ENCODE peak calls at places on chromosomes 13 and 19, in seven cellular contexts. One of them, this sample, is unnamed.

GRCh38 chr19:57903298-57904174 is 12.9 kb downstream of the ZNF417 start:
- DNase-seq in thoracic aorta: no peak
- DNase-seq in heart left ventricle: no peak
- DNase-seq in WTC11: no peak
- DNase-seq in cardiac muscle cell: peak; percentile 75
- DNase-seq in adrenal gland: no peak
- DNase-seq in tibial nerve: no peak
- DNase-seq in this sample: no peak

GRCh38 chr13:73421310-73421912 is 362.6 kb downstream of the KLF5 start:
- DNase-seq in tibial nerve: no peak
- DNase-seq in thoracic aorta: no peak
- DNase-seq in heart left ventricle: no peak
- DNase-seq in cardiac muscle cell: no peak
- DNase-seq in WTC11: no peak
- DNase-seq in adrenal gland: no peak
- DNase-seq in this sample: no peak

GRCh38 chr19:52665529-52665928 is 27.4 kb upstream of the ZNF83 start:
- DNase-seq in heart left ventricle: no peak
- DNase-seq in cardiac muscle cell: no peak
- DNase-seq in thoracic aorta: no peak
- DNase-seq in adrenal gland: no peak
- DNase-seq in WTC11: no peak
- DNase-seq in tibial nerve: no peak
- DNase-seq in this sample: no peak

GRCh38 chr19:37867831-37868230 is 38.6 kb downstream of the WDR87 start:
- DNase-seq in thoracic aorta: no peak
- DNase-seq in heart left ventricle: no peak
- DNase-seq in tibial nerve: no peak
- DNase-seq in WTC11: no peak
- DNase-seq in cardiac muscle cell: peak; percentile 20
- DNase-seq in adrenal gland: no peak
- DNase-seq in this sample: no peak

GRCh38 chr13:85900521-85900920 is 101.3 kb upstream of the SLITRK6 start:
- DNase-seq in cardiac muscle cell: no peak
- DNase-seq in tibial nerve: no peak
- DNase-seq in thoracic aorta: no peak
- DNase-seq in WTC11: no peak
- DNase-seq in heart left ventricle: no peak
- DNase-seq in adrenal gland: no peak
- DNase-seq in this sample: no peak

GRCh38 chr13:40139896-40140520 is 484.5 kb downstream of the COG6 start:
- DNase-seq in cardiac muscle cell: peak; percentile 51
- DNase-seq in WTC11: no peak
- DNase-seq in tibial nerve: no peak
- DNase-seq in thoracic aorta: no peak
- DNase-seq in adrenal gland: no peak
- DNase-seq in heart left ventricle: no peak
- DNase-seq in this sample: no peak

GRCh38 chr19:29547361-29547960 is 21.7 kb downstream of the VSTM2B start:
- DNase-seq in cardiac muscle cell: no peak
- DNase-seq in WTC11: no peak
- DNase-seq in adrenal gland: no peak
- DNase-seq in thoracic aorta: no peak
- DNase-seq in heart left ventricle: no peak
- DNase-seq in tibial nerve: no peak
- DNase-seq in this sample: no peak

GRCh38 chr19:36973021-36973843 is 57.1 kb downstream of the ZNF568 start:
- DNase-seq in tibial nerve: peak; percentile 51
- DNase-seq in cardiac muscle cell: peak; percentile 87
- DNase-seq in adrenal gland: peak; percentile 88
- DNase-seq in WTC11: peak; percentile 90
- DNase-seq in heart left ventricle: peak; percentile 88
- DNase-seq in thoracic aorta: peak; percentile 44
- DNase-seq in this sample: peak; percentile 78

GRCh38 chr13:67077132-67077531 is 153.0 kb downstream of the PCDH9 start:
- DNase-seq in cardiac muscle cell: no peak
- DNase-seq in WTC11: no peak
- DNase-seq in thoracic aorta: no peak
- DNase-seq in tibial nerve: no peak
- DNase-seq in adrenal gland: no peak
- DNase-seq in heart left ventricle: no peak
- DNase-seq in this sample: no peak

GRCh38 chr13:101267656-101268055 is 148.7 kb downstream of the NALCN start:
- DNase-seq in thoracic aorta: no peak
- DNase-seq in WTC11: no peak
- DNase-seq in adrenal gland: no peak
- DNase-seq in heart left ventricle: no peak
- DNase-seq in tibial nerve: no peak
- DNase-seq in cardiac muscle cell: no peak
- DNase-seq in this sample: no peak

GRCh38 chr13:53150568-53150967 is 122.0 kb downstream of the OLFM4 start:
- DNase-seq in tibial nerve: no peak
- DNase-seq in thoracic aorta: no peak
- DNase-seq in adrenal gland: no peak
- DNase-seq in WTC11: no peak
- DNase-seq in cardiac muscle cell: no peak
- DNase-seq in heart left ventricle: no peak
- DNase-seq in this sample: no peak

GRCh38 chr13:48222358-48223015 is 10.5 kb upstream of the ITM2B start:
- DNase-seq in thoracic aorta: no peak
- DNase-seq in adrenal gland: peak; percentile 36
- DNase-seq in tibial nerve: peak; percentile 37
- DNase-seq in WTC11: no peak
- DNase-seq in cardiac muscle cell: peak; percentile 81
- DNase-seq in heart left ventricle: peak; percentile 25
- DNase-seq in this sample: no peak

GRCh38 chr13:43478178-43478577 is 308.6 kb downstream of the ENOX1 start:
- DNase-seq in WTC11: no peak
- DNase-seq in heart left ventricle: no peak
- DNase-seq in thoracic aorta: no peak
- DNase-seq in cardiac muscle cell: no peak
- DNase-seq in tibial nerve: no peak
- DNase-seq in adrenal gland: no peak
- DNase-seq in this sample: no peak

GRCh38 chr13:62038214-62038613 is 622.6 kb upstream of the PCDH20 start:
- DNase-seq in adrenal gland: no peak
- DNase-seq in cardiac muscle cell: no peak
- DNase-seq in heart left ventricle: no peak
- DNase-seq in WTC11: no peak
- DNase-seq in thoracic aorta: no peak
- DNase-seq in tibial nerve: no peak
- DNase-seq in this sample: no peak

GRCh38 chr19:6087074-6087506 is 23.2 kb downstream of the RFX2 start:
- DNase-seq in WTC11: no peak
- DNase-seq in heart left ventricle: no peak
- DNase-seq in tibial nerve: no peak
- DNase-seq in cardiac muscle cell: no peak
- DNase-seq in adrenal gland: no peak
- DNase-seq in thoracic aorta: no peak
- DNase-seq in this sample: no peak

GRCh38 chr13:27280009-27280646 is 9.5 kb downstream of the RASL11A start:
- DNase-seq in cardiac muscle cell: no peak
- DNase-seq in heart left ventricle: no peak
- DNase-seq in adrenal gland: no peak
- DNase-seq in WTC11: no peak
- DNase-seq in tibial nerve: no peak
- DNase-seq in thoracic aorta: no peak
- DNase-seq in this sample: no peak

GRCh38 chr13:27281420-27281819 is 10.8 kb downstream of the RASL11A start:
- DNase-seq in cardiac muscle cell: no peak
- DNase-seq in thoracic aorta: no peak
- DNase-seq in WTC11: no peak
- DNase-seq in adrenal gland: no peak
- DNase-seq in heart left ventricle: no peak
- DNase-seq in tibial nerve: no peak
- DNase-seq in this sample: no peak

GRCh38 chr13:27288397-27288796 is 17.8 kb downstream of the RASL11A start:
- DNase-seq in adrenal gland: no peak
- DNase-seq in WTC11: no peak
- DNase-seq in cardiac muscle cell: no peak
- DNase-seq in heart left ventricle: no peak
- DNase-seq in thoracic aorta: no peak
- DNase-seq in tibial nerve: no peak
- DNase-seq in this sample: no peak

GRCh38 chr13:27280841-27281240 is 10.2 kb downstream of the RASL11A start:
- DNase-seq in heart left ventricle: no peak
- DNase-seq in adrenal gland: no peak
- DNase-seq in tibial nerve: no peak
- DNase-seq in WTC11: no peak
- DNase-seq in thoracic aorta: no peak
- DNase-seq in cardiac muscle cell: no peak
- DNase-seq in this sample: no peak

DNA sequence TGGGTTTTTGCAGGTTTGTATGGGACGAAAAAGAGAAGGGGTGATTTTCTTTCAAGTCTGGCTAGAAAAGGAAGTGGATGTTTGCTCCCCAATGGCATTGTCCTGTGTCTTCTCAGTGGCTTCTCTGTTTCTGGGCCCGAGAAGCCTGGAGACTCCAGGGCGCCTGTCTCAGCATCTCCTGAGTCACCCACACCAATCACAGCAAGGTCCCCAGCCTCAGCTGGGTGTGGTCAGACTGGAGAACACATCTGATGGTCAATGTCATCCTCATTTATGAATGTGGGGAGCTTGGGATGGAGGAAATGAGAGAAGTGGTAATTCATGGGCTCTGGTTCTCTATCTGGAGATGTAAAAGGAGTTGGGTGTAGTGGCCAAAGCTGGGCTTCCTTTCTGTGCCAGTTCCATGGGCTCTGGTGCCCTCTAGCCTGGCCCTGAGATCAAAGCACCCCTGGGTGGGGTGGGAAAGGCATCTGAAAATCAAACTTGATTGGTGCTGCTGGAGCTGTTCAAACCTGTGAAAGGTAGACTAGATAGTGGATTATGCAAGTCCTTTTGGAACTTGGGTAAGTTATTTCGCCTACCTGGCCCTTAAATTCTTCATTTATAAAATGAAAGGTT is 13.4 kb downstream of the RASL11A start:
- DNase-seq in heart left ventricle: no peak
- DNase-seq in adrenal gland: peak; percentile 44
- DNase-seq in cardiac muscle cell: peak; percentile 44
- DNase-seq in thoracic aorta: no peak
- DNase-seq in WTC11: no peak
- DNase-seq in tibial nerve: no peak
- DNase-seq in this sample: no peak
- TF ChIP-seq CTCF in heart left ventricle: peak; percentile 30
- TF ChIP-seq CTCF in adrenal gland: peak; percentile 45
- TF ChIP-seq CTCF in cardiac muscle cell: peak; percentile 43
- TF ChIP-seq CTCF in thoracic aorta: peak; percentile 36
- TF ChIP-seq CTCF in WTC11: no peak
- TF ChIP-seq CTCF in tibial nerve: no peak
- TF ChIP-seq CTCF in this sample: no peak

GRCh38 chr13:32256243-32256642 is 58.9 kb downstream of the ZAR1L start:
- DNase-seq in tibial nerve: no peak
- DNase-seq in cardiac muscle cell: no peak
- DNase-seq in thoracic aorta: no peak
- DNase-seq in WTC11: no peak
- DNase-seq in adrenal gland: no peak
- DNase-seq in heart left ventricle: no peak
- DNase-seq in this sample: no peak

GRCh38 chr13:32261567-32261966 is 53.6 kb downstream of the ZAR1L start:
- DNase-seq in tibial nerve: peak; percentile 24
- DNase-seq in thoracic aorta: peak; percentile 62
- DNase-seq in heart left ventricle: peak; percentile 88
- DNase-seq in WTC11: no peak
- DNase-seq in adrenal gland: peak; percentile 52
- DNase-seq in cardiac muscle cell: peak; percentile 97
- DNase-seq in this sample: no peak

GRCh38 chr13:32257649-32258048 is 57.5 kb downstream of the ZAR1L start:
- DNase-seq in heart left ventricle: no peak
- DNase-seq in adrenal gland: no peak
- DNase-seq in tibial nerve: no peak
- DNase-seq in thoracic aorta: no peak
- DNase-seq in WTC11: no peak
- DNase-seq in cardiac muscle cell: no peak
- DNase-seq in this sample: no peak

GRCh38 chr13:32262165-32262564 is 53.0 kb downstream of the ZAR1L start:
- DNase-seq in tibial nerve: no peak
- DNase-seq in heart left ventricle: no peak
- DNase-seq in thoracic aorta: no peak
- DNase-seq in WTC11: no peak
- DNase-seq in cardiac muscle cell: no peak
- DNase-seq in adrenal gland: no peak
- DNase-seq in this sample: no peak

GRCh38 chr13:32259116-32259515 is 56.0 kb downstream of the ZAR1L start:
- DNase-seq in cardiac muscle cell: no peak
- DNase-seq in thoracic aorta: no peak
- DNase-seq in WTC11: no peak
- DNase-seq in tibial nerve: no peak
- DNase-seq in adrenal gland: no peak
- DNase-seq in heart left ventricle: no peak
- DNase-seq in this sample: no peak
- TF ChIP-seq CTCF in cardiac muscle cell: no peak
- TF ChIP-seq CTCF in thoracic aorta: peak; percentile 22
- TF ChIP-seq CTCF in WTC11: no peak
- TF ChIP-seq CTCF in tibial nerve: no peak
- TF ChIP-seq CTCF in adrenal gland: no peak
- TF ChIP-seq CTCF in heart left ventricle: peak; percentile 15
- TF ChIP-seq CTCF in this sample: no peak

GRCh38 chr13:59182241-59182640 is 981.5 kb downstream of the DIAPH3 start:
- DNase-seq in thoracic aorta: no peak
- DNase-seq in tibial nerve: no peak
- DNase-seq in adrenal gland: no peak
- DNase-seq in cardiac muscle cell: no peak
- DNase-seq in heart left ventricle: no peak
- DNase-seq in WTC11: no peak
- DNase-seq in this sample: no peak

GRCh38 chr13:59172076-59172475 is 991.7 kb downstream of the DIAPH3 start:
- DNase-seq in heart left ventricle: no peak
- DNase-seq in WTC11: no peak
- DNase-seq in tibial nerve: no peak
- DNase-seq in adrenal gland: no peak
- DNase-seq in thoracic aorta: no peak
- DNase-seq in cardiac muscle cell: no peak
- DNase-seq in this sample: no peak

GRCh38 chr13:59178344-59178743 is 985.4 kb downstream of the DIAPH3 start:
- DNase-seq in cardiac muscle cell: peak; percentile 35
- DNase-seq in heart left ventricle: no peak
- DNase-seq in tibial nerve: no peak
- DNase-seq in thoracic aorta: no peak
- DNase-seq in adrenal gland: no peak
- DNase-seq in WTC11: no peak
- DNase-seq in this sample: no peak

DNA sequence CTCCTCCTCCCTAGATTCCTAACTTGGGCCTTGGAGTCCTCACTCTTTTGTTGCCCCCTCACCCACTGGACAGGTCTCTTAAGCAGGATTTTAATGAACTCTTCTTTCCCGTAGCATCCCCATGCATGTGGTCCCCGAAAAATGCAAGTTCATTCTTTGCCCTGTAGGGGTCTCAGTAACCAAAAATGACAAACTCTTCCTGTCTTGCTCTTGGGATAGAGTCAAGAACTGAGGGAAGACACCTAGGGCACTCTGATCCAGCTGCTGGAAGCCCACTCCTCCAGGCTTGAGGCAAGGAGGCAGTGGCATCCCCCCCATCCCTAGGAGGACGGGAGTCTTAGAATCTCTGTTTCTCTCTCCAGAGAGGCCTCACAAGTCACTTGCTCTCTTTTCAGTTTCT is 987.0 kb downstream of the DIAPH3 start:
- DNase-seq in heart left ventricle: no peak
- DNase-seq in tibial nerve: no peak
- DNase-seq in thoracic aorta: no peak
- DNase-seq in adrenal gland: no peak
- DNase-seq in WTC11: no peak
- DNase-seq in cardiac muscle cell: no peak
- DNase-seq in this sample: no peak
- TF ChIP-seq CTCF in heart left ventricle: no peak
- TF ChIP-seq CTCF in tibial nerve: no peak
- TF ChIP-seq CTCF in thoracic aorta: no peak
- TF ChIP-seq CTCF in adrenal gland: no peak
- TF ChIP-seq CTCF in WTC11: peak; percentile 42
- TF ChIP-seq CTCF in cardiac muscle cell: no peak
- TF ChIP-seq CTCF in this sample: peak; percentile 13

GRCh38 chr19:2478324-2478755 is 2.4 kb downstream of the GADD45B start:
- DNase-seq in heart left ventricle: peak; percentile 42
- DNase-seq in thoracic aorta: peak; percentile 36
- DNase-seq in adrenal gland: peak; percentile 56
- DNase-seq in WTC11: no peak
- DNase-seq in cardiac muscle cell: peak; percentile 79
- DNase-seq in tibial nerve: peak; percentile 65
- DNase-seq in this sample: no peak
- TF ChIP-seq CTCF in heart left ventricle: peak; percentile 8
- TF ChIP-seq CTCF in thoracic aorta: peak; percentile 56
- TF ChIP-seq CTCF in adrenal gland: peak; percentile 17
- TF ChIP-seq CTCF in WTC11: no peak
- TF ChIP-seq CTCF in cardiac muscle cell: peak; percentile 17
- TF ChIP-seq CTCF in tibial nerve: peak; percentile 25
- TF ChIP-seq CTCF in this sample: no peak